ENCODE peak calls at places on chromosomes 3 and 15, in four cellular contexts. F is HCT116, D is K562, R is H1. Z is an unnamed sample.

GRCh38 chr15:45307230-45307924 is 55.3 kb downstream of the SLC28A2 start:
- DNase-seq in F (peak), D (no peak), R (no peak), Z (no peak)

GRCh38 chr15:43977072-43977884 is 150.5 kb downstream of the WDR76 start:
- DNase-seq in F (peak), D (no peak), R (no peak), Z (peak)

GRCh38 chr15:40151991-40152390 is 8.9 kb upstream of the BUB1B start:
- DNase-seq in F (no peak), D (no peak), R (no peak), Z (no peak)

GRCh38 chr3:191388823-191389222 is 58.5 kb upstream of the UTS2B start:
- DNase-seq in F (no peak), D (no peak), R (no peak), Z (no peak)

GRCh38 chr3:70805044-70805732 is 492.8 kb upstream of the MDFIC2 start:
- DNase-seq in F (no peak), D (no peak), R (no peak), Z (no peak)

GRCh38 chr3:48215876-48216275 is 7.4 kb upstream of the CAMP start:
- DNase-seq in F (no peak), D (no peak), R (no peak), Z (no peak)

GRCh38 chr3:87503901-87504498 is 227.6 kb upstream of the POU1F1 start:
- DNase-seq in F (peak), D (peak), R (peak), Z (peak)

GRCh38 chr3:13388816-13389215 is 31.3 kb downstream of the NUP210 start:
- DNase-seq in F (no peak), D (no peak), R (no peak), Z (no peak)

GRCh38 chr3:72082121-72082715 is 297.3 kb upstream of the PROK2 start:
- DNase-seq in F (no peak), D (no peak), R (no peak), Z (peak)

GRCh38 chr3:127615631-127616305 is 13.2 kb upstream of the PODXL2 start:
- DNase-seq in F (no peak), D (no peak), R (no peak), Z (no peak)

GRCh38 chr15:80437492-80437891 is 33.3 kb downstream of the ARNT2 start:
- DNase-seq in F (no peak), D (no peak), R (no peak), Z (no peak)

GRCh38 chr3:9644245-9644644 is 5.1 kb upstream of the MTMR14 start:
- DNase-seq in F (no peak), D (no peak), R (no peak), Z (no peak)

GRCh38 chr3:9638147-9638546 is 11.2 kb upstream of the MTMR14 start:
- DNase-seq in F (no peak), D (no peak), R (no peak), Z (no peak)

GRCh38 chr3:9638939-9639338 is 10.4 kb upstream of the MTMR14 start:
- DNase-seq in F (no peak), D (no peak), R (no peak), Z (no peak)
- H3K4me3 ChIP-seq in F (no peak), D (no peak), R (no peak), Z (no peak)

GRCh38 chr15:63503739-63504246 is 600 bp upstream of the USP3 start:
- DNase-seq in F (peak), D (peak), R (no peak), Z (no peak)

GRCh38 chr15:63502137-63502801 is 2.1 kb upstream of the USP3 start:
- DNase-seq in F (no peak), D (no peak), R (no peak), Z (no peak)

GRCh38 chr15:63504247-63504978 is at the start of gene USP3:
- DNase-seq in F (peak), D (peak), R (peak), Z (peak)

GRCh38 chr15:63501256-63502089 is 2.9 kb upstream of the USP3 start:
- DNase-seq in F (no peak), D (no peak), R (no peak), Z (no peak)

DNA sequence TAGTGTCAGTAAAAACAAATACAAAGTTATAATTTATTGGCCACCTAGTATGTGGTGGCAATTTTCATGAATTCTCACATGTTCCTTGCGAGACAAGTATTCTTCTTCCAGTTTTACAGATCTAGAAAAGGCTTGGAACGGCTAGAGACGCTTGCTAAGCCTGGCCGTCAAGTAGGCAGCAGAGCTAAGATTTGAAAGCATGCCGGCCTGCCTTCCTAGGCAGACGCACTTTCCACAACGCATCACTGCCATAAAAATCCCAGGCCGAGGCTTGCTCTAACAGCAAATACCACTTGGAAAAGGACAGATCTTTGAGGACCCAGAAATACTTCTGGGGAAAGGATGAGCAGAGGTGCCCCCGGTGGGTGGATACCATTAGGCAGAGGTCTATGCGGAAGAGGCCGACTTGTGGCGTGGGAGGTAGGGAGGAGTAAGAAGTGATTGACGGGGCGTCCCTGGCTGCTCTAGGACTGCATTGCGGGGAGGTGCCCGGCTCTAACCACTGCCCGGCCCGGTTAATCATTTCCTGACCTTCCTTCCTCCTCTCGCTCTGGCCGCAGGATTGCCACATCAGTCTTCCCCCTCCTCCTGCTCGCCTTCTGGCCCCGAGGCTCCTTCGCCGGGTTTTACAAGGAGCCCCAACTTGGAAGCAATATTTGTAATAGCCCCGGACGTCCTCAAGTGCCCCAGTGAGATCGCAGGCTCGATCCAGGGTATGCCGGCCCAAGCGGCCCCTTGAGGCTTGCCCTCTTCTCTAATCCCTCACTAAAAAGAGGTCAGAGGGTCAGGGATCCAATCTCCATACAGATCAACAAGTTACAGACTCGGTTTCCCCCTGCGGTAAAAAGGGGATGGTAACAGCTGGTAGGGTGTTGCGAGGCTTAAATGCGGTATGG is 1.3 kb upstream of the USP3 start:
- DNase-seq in F (peak), D (peak), R (no peak), Z (no peak)
- TF ChIP-seq ZNF274 in F (no peak), D (no peak), R (no peak), Z (no peak)

GRCh38 chr3:57876632-57877031 is 120.5 kb downstream of the SLMAP start:
- DNase-seq in F (no peak), D (no peak), R (no peak), Z (no peak)
- H3K9ac ChIP-seq in F (no peak), D (no peak), R (no peak), Z (no peak)

DNA sequence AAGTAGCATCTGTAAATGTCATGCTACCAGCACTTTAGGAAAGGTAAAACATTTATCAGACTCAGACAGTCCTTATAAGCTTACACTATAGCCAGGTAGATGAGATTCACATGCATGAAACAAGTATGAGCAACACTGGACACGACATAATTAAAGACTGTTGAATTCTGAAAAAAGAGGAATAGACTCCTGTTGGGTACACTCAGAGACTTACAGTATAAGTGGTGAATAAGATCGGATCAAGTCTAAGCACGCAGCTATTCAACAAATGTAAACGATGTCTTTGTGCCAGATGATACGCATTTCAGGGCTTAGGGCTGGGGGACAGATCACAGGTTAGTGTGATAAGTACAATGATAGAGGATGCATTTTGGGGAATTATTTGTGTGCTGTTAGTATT is 43.2 kb upstream of the SPPL2A start:
- DNase-seq in F (no peak), D (no peak), R (no peak), Z (no peak)
- H3K4me3 ChIP-seq in F (no peak), D (no peak), R (no peak), Z (no peak)

GRCh38 chr3:172378439-172378838 is 69.8 kb downstream of the GHSR start:
- DNase-seq in F (no peak), D (no peak), R (no peak), Z (no peak)

GRCh38 chr3:172373912-172374311 is 74.3 kb downstream of the GHSR start:
- DNase-seq in F (no peak), D (no peak), R (no peak), Z (no peak)

GRCh38 chr3:172375206-172375850 is 72.9 kb downstream of the GHSR start:
- DNase-seq in F (no peak), D (no peak), R (no peak), Z (no peak)

GRCh38 chr3:172379372-172379771 is 68.9 kb downstream of the GHSR start:
- DNase-seq in F (no peak), D (no peak), R (no peak), Z (no peak)

GRCh38 chr3:172376402-172376801 is 71.9 kb downstream of the GHSR start:
- DNase-seq in F (no peak), D (no peak), R (no peak), Z (no peak)
- TF ChIP-seq ZNF274 in F (no peak), D (no peak), R (no peak), Z (no peak)